ENCODE peak calls at places on chromosomes 13 and 19, in seven cellular contexts. One of them, this sample, is unnamed.

GRCh38 chr13:48595330-48596127 is 58.2 kb upstream of the CYSLTR2 start:
- DNase-seq in HepG2: peak
- DNase-seq in A549: peak
- DNase-seq in K562: peak
- DNase-seq in endothelial cell of umbilical vein: peak
- DNase-seq in HCT116: peak
- DNase-seq in GM12878: no peak
- DNase-seq in this sample: peak

GRCh38 chr19:2503521-2504109 is 27.7 kb downstream of the GADD45B start:
- DNase-seq in GM12878: no peak
- DNase-seq in A549: peak
- DNase-seq in HepG2: no peak
- DNase-seq in K562: peak
- DNase-seq in endothelial cell of umbilical vein: no peak
- DNase-seq in HCT116: peak
- DNase-seq in this sample: peak

GRCh38 chr13:107977175-107977574 is 238.2 kb downstream of the LIG4 start:
- DNase-seq in HCT116: no peak
- DNase-seq in K562: no peak
- DNase-seq in A549: no peak
- DNase-seq in HepG2: no peak
- DNase-seq in endothelial cell of umbilical vein: no peak
- DNase-seq in GM12878: no peak
- DNase-seq in this sample: no peak

GRCh38 chr19:45729774-45730388 is 815 bp downstream of the FBXO46 start:
- DNase-seq in K562: no peak
- DNase-seq in HCT116: no peak
- DNase-seq in A549: no peak
- DNase-seq in HepG2: no peak
- DNase-seq in GM12878: peak
- DNase-seq in endothelial cell of umbilical vein: peak
- DNase-seq in this sample: no peak

GRCh38 chr13:97976551-97977375 is 23.3 kb downstream of the IPO5 start:
- DNase-seq in A549: peak
- DNase-seq in HCT116: no peak
- DNase-seq in GM12878: no peak
- DNase-seq in endothelial cell of umbilical vein: no peak
- DNase-seq in HepG2: no peak
- DNase-seq in K562: peak
- DNase-seq in this sample: no peak

GRCh38 chr13:41139296-41139966 is 6.8 kb upstream of the KBTBD6 start:
- DNase-seq in K562: no peak
- DNase-seq in HCT116: no peak
- DNase-seq in endothelial cell of umbilical vein: no peak
- DNase-seq in A549: no peak
- DNase-seq in HepG2: no peak
- DNase-seq in GM12878: no peak
- DNase-seq in this sample: no peak

GRCh38 chr19:50482271-50482855 is 5.7 kb upstream of the GARIN5A start:
- DNase-seq in HCT116: no peak
- DNase-seq in endothelial cell of umbilical vein: no peak
- DNase-seq in K562: no peak
- DNase-seq in A549: no peak
- DNase-seq in HepG2: no peak
- DNase-seq in GM12878: no peak
- DNase-seq in this sample: no peak

GRCh38 chr13:43934273-43934672 is 54.6 kb downstream of the LACC1 start:
- DNase-seq in HepG2: no peak
- DNase-seq in A549: peak
- DNase-seq in HCT116: no peak
- DNase-seq in GM12878: no peak
- DNase-seq in endothelial cell of umbilical vein: no peak
- DNase-seq in K562: no peak
- DNase-seq in this sample: no peak

GRCh38 chr13:50646070-50646469 is 197.4 kb downstream of the DLEU7 start:
- DNase-seq in HepG2: no peak
- DNase-seq in endothelial cell of umbilical vein: no peak
- DNase-seq in K562: no peak
- DNase-seq in HCT116: no peak
- DNase-seq in GM12878: no peak
- DNase-seq in A549: no peak
- DNase-seq in this sample: no peak

GRCh38 chr13:107035778-107036177 is 467.8 kb upstream of the ARGLU1 start:
- DNase-seq in endothelial cell of umbilical vein: no peak
- DNase-seq in GM12878: no peak
- DNase-seq in A549: no peak
- DNase-seq in K562: no peak
- DNase-seq in HCT116: no peak
- DNase-seq in HepG2: no peak
- DNase-seq in this sample: no peak

GRCh38 chr19:10230904-10231623 is at the start of gene S1PR2:
- DNase-seq in HepG2: peak
- DNase-seq in endothelial cell of umbilical vein: peak
- DNase-seq in K562: peak
- DNase-seq in A549: peak
- DNase-seq in HCT116: peak
- DNase-seq in GM12878: no peak
- DNase-seq in this sample: peak

GRCh38 chr19:45667620-45668341 is at the start of gene GIPR:
- DNase-seq in K562: peak
- DNase-seq in endothelial cell of umbilical vein: no peak
- DNase-seq in A549: peak
- DNase-seq in HCT116: peak
- DNase-seq in GM12878: no peak
- DNase-seq in HepG2: peak
- DNase-seq in this sample: peak

GRCh38 chr19:13029893-13030292 is 34.6 kb downstream of the NFIX start:
- DNase-seq in A549: no peak
- DNase-seq in HepG2: no peak
- DNase-seq in GM12878: no peak
- DNase-seq in K562: no peak
- DNase-seq in endothelial cell of umbilical vein: peak
- DNase-seq in HCT116: no peak
- DNase-seq in this sample: peak

DNA sequence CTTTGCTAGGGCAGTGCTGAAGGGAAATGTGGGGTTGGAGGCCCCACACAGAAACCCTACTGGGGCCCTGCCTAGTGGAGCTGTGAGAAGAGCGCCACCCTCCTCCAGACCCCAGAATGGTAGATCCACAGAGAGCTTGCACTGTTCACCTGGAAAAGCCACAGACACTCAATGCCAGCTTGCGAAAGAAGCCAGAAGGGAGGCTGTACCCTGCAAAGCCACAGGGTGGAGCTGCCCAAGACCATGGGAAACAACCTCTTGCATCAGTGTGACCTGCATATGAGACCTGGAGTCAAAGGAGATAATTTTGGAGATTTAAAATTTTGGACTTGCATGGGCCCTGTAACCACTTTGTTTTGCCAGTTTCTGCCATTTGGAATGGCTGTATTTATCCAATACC is 615.4 kb upstream of the MIR17HG start:
- DNase-seq in GM12878: no peak
- DNase-seq in HCT116: no peak
- DNase-seq in K562: no peak
- DNase-seq in A549: peak
- DNase-seq in endothelial cell of umbilical vein: no peak
- DNase-seq in HepG2: peak
- DNase-seq in this sample: peak
- TF ChIP-seq MAX in GM12878: no peak
- TF ChIP-seq MAX in HCT116: no peak
- TF ChIP-seq MAX in K562: no peak
- TF ChIP-seq MAX in A549: no peak
- TF ChIP-seq MAX in endothelial cell of umbilical vein: no peak
- TF ChIP-seq MAX in HepG2: no peak
- TF ChIP-seq MAX in this sample: no peak

DNA sequence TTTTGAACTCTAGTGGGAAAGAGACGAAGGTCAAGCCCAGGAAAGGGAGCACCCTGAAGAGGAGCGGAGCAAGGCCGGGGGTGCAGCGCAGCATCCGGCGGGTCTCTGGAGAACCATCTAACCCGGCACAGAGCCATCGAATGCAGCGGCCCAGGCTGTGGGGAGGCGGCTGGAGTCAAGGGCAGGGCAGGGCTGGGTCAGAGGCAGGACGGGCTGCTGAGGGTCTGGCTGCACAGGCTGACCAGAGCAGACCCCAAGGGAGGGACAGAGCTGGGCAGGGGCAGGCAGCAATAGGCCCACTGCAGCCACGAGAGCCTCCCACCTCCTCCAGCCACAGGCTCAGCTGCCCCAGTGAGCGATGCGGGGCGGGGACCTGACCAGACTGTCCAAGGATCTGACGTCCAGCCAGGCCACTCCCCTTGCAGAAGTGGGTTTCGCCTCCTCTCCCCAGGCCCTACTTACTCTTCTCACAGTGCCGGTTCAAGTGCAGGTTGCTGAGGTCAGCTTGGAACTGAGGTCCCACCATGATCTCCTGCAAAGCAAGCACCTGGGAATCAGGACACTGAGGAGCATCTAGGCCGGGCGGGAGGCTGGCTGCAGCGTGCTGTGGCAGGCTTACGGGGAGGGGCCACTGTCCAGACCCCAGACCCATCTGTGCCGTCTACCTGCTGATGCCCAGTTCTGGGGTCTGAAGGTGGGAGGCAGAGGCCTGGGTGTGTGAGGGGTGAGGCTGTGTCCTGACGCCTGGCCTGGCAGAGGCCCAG is 19.2 kb downstream of the MIER2 start:
- DNase-seq in A549: no peak
- DNase-seq in K562: no peak
- DNase-seq in GM12878: no peak
- DNase-seq in HCT116: no peak
- DNase-seq in HepG2: no peak
- DNase-seq in endothelial cell of umbilical vein: no peak
- DNase-seq in this sample: no peak
- TF ChIP-seq POLR2A in A549: no peak
- TF ChIP-seq POLR2A in K562: no peak
- TF ChIP-seq POLR2A in GM12878: no peak
- TF ChIP-seq POLR2A in HCT116: no peak
- TF ChIP-seq POLR2A in HepG2: no peak
- TF ChIP-seq POLR2A in endothelial cell of umbilical vein: no peak
- TF ChIP-seq POLR2A in this sample: no peak

DNA sequence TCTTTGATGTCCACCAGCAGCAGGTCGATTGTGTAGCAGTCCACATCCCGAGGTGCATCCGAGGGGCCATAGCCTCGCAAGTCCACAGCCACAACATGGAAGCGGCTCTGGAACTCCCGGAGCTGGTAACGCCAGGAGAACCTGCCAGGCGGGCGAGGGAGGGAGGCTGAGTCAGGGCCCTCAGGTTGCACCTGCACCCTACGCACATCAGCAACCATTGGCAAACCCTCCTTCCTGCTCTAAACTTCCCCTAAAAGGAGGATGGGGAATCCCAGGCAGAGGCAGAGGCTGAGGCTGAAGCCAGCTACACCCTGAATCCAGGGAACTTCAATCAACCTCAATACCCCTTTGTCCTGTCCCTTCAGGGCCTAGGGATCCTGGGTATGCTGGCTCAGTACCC is 992 bp downstream of the EPHX3 start:
- DNase-seq in K562: no peak
- DNase-seq in endothelial cell of umbilical vein: no peak
- DNase-seq in A549: no peak
- DNase-seq in HCT116: no peak
- DNase-seq in HepG2: no peak
- DNase-seq in GM12878: no peak
- DNase-seq in this sample: no peak
- H3K4me3 ChIP-seq in K562: no peak
- H3K4me3 ChIP-seq in endothelial cell of umbilical vein: no peak
- H3K4me3 ChIP-seq in A549: no peak
- H3K4me3 ChIP-seq in HCT116: no peak
- H3K4me3 ChIP-seq in HepG2: no peak
- H3K4me3 ChIP-seq in GM12878: no peak
- H3K4me3 ChIP-seq in this sample: no peak

DNA sequence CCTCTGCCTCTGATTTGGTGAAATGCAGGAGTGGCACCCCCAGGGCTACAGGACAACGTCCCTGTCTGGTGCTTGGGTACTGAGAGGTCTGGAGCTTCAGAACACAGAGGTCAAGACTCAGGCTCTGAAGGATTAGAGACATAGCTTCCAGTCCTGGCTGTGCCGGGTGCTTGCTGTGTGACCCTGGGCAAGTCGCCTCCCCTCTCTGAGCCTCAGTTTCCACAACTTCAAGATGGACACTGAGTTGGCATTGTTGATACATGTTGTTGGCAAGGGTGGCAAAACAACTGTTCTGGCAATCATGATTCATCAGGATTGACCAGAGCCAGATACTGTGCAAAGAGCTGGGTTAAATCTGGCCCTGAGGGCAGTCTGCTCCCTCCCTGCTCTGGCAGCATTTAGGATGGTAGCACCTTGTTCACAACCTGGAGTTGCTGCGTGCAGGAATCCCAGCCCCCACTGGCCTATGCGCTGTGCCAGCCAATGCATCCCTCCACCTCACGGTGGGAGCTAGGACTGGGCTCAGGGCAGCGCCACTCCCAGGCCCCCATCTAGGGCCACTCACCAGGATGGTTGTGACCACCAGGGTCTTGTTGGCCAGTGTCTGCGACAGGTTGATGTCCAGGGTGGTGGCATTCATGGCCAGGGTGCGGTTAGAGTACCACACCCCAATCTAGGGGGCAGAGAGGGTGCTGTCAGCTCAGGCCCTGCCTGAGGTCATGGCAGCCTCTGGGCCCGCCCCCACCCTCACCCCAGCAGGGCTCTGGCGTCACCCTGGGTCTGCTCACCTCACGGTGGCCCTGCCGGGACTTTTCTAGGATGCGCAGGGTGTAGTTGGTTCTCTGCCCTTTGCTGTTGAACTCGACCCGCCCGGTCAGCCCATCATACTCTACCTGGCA is 16.7 kb downstream of the GRIK5 start:
- DNase-seq in A549: no peak
- DNase-seq in HCT116: no peak
- DNase-seq in HepG2: no peak
- DNase-seq in GM12878: no peak
- DNase-seq in endothelial cell of umbilical vein: no peak
- DNase-seq in K562: no peak
- DNase-seq in this sample: no peak
- TF ChIP-seq MAX in A549: no peak
- TF ChIP-seq MAX in HCT116: no peak
- TF ChIP-seq MAX in HepG2: no peak
- TF ChIP-seq MAX in GM12878: no peak
- TF ChIP-seq MAX in endothelial cell of umbilical vein: no peak
- TF ChIP-seq MAX in K562: no peak
- TF ChIP-seq MAX in this sample: no peak